ENCODE peak calls at places on chromosomes 7 and 10, in five cellular contexts. One of them, this sample, is unnamed.
A peak's percentile ranks its signal among the peaks of the same experiment; 100 is the strongest.

GRCh38 chr7:124171068-124171467 is 138.2 kb upstream of the TMEM229A start:
- DNase-seq in GM13977: no peak
- DNase-seq in posterior cingulate gyrus: peak; percentile 57
- DNase-seq in HuH-7.5: no peak
- DNase-seq in tibial artery: no peak
- DNase-seq in this sample: peak; percentile 55

GRCh38 chr7:80889525-80889924 is 29.3 kb downstream of the SEMA3C start:
- DNase-seq in GM13977: no peak
- DNase-seq in HuH-7.5: no peak
- DNase-seq in tibial artery: no peak
- DNase-seq in posterior cingulate gyrus: no peak
- DNase-seq in this sample: no peak

GRCh38 chr10:117373848-117374505 is 1.3 kb downstream of the PDZD8 start:
- DNase-seq in HuH-7.5: peak; percentile 18
- DNase-seq in GM13977: peak; percentile 43
- DNase-seq in posterior cingulate gyrus: peak; percentile 22
- DNase-seq in tibial artery: peak; percentile 60
- DNase-seq in this sample: no peak

GRCh38 chr7:110573862-110574528 is 516.9 kb upstream of the LRRN3 start:
- DNase-seq in GM13977: no peak
- DNase-seq in HuH-7.5: no peak
- DNase-seq in tibial artery: no peak
- DNase-seq in posterior cingulate gyrus: no peak
- DNase-seq in this sample: no peak

GRCh38 chr7:82167568-82168314 is 275.8 kb downstream of the CACNA2D1 start:
- DNase-seq in tibial artery: no peak
- DNase-seq in HuH-7.5: no peak
- DNase-seq in posterior cingulate gyrus: no peak
- DNase-seq in GM13977: no peak
- DNase-seq in this sample: no peak

GRCh38 chr10:43623351-43623750 is 17.1 kb downstream of the ZNF485 start:
- DNase-seq in posterior cingulate gyrus: no peak
- DNase-seq in tibial artery: no peak
- DNase-seq in GM13977: no peak
- DNase-seq in HuH-7.5: no peak
- DNase-seq in this sample: no peak

GRCh38 chr7:44079221-44080021 is 2.9 kb downstream of the POLM start:
- DNase-seq in tibial artery: no peak
- DNase-seq in GM13977: no peak
- DNase-seq in posterior cingulate gyrus: no peak
- DNase-seq in HuH-7.5: no peak
- DNase-seq in this sample: no peak

GRCh38 chr7:14071045-14071444 is 81.6 kb upstream of the ETV1 start:
- DNase-seq in posterior cingulate gyrus: no peak
- DNase-seq in GM13977: no peak
- DNase-seq in HuH-7.5: no peak
- DNase-seq in tibial artery: no peak
- DNase-seq in this sample: no peak

GRCh38 chr7:255721-256361 is 34.1 kb upstream of the FOXL3 start:
- DNase-seq in posterior cingulate gyrus: no peak
- DNase-seq in HuH-7.5: no peak
- DNase-seq in tibial artery: no peak
- DNase-seq in GM13977: no peak
- DNase-seq in this sample: no peak

GRCh38 chr10:132910901-132911711 is 31.3 kb downstream of the CFAP46 start:
- DNase-seq in posterior cingulate gyrus: no peak
- DNase-seq in HuH-7.5: no peak
- DNase-seq in tibial artery: no peak
- DNase-seq in GM13977: no peak
- DNase-seq in this sample: no peak

GRCh38 chr7:137882261-137882668 is 35.5 kb upstream of the DGKI start:
- DNase-seq in posterior cingulate gyrus: peak; percentile 14
- DNase-seq in GM13977: peak; percentile 70
- DNase-seq in tibial artery: no peak
- DNase-seq in HuH-7.5: no peak
- DNase-seq in this sample: no peak

GRCh38 chr10:46084321-46085165 is 38.5 kb upstream of the MSMB start:
- DNase-seq in GM13977: no peak
- DNase-seq in tibial artery: no peak
- DNase-seq in posterior cingulate gyrus: no peak
- DNase-seq in HuH-7.5: no peak
- DNase-seq in this sample: no peak

GRCh38 chr10:117514971-117515370 is 27.6 kb upstream of the EMX2 start:
- DNase-seq in HuH-7.5: no peak
- DNase-seq in tibial artery: no peak
- DNase-seq in GM13977: no peak
- DNase-seq in posterior cingulate gyrus: no peak
- DNase-seq in this sample: no peak

GRCh38 chr10:99233000-99233679 is 2.5 kb downstream of the HPSE2 start:
- DNase-seq in posterior cingulate gyrus: no peak
- DNase-seq in HuH-7.5: no peak
- DNase-seq in tibial artery: no peak
- DNase-seq in GM13977: peak; percentile 19
- DNase-seq in this sample: no peak

GRCh38 chr7:157978766-157979165 is 608.9 kb downstream of the PTPRN2 start:
- DNase-seq in GM13977: no peak
- DNase-seq in posterior cingulate gyrus: no peak
- DNase-seq in HuH-7.5: no peak
- DNase-seq in tibial artery: no peak
- DNase-seq in this sample: no peak

GRCh38 chr10:69413221-69413865 is 3.4 kb downstream of the TACR2 start:
- DNase-seq in tibial artery: peak; percentile 88
- DNase-seq in HuH-7.5: no peak
- DNase-seq in GM13977: peak; percentile 67
- DNase-seq in posterior cingulate gyrus: peak; percentile 71
- DNase-seq in this sample: peak; percentile 18

GRCh38 chr10:124264711-124265390 is 153.9 kb downstream of the OAT start:
- DNase-seq in tibial artery: no peak
- DNase-seq in posterior cingulate gyrus: no peak
- DNase-seq in HuH-7.5: no peak
- DNase-seq in GM13977: no peak
- DNase-seq in this sample: no peak

GRCh38 chr10:1420663-1421362 is 316.5 kb downstream of the ADARB2 start:
- DNase-seq in GM13977: peak; percentile 73
- DNase-seq in HuH-7.5: peak; percentile 54
- DNase-seq in posterior cingulate gyrus: peak; percentile 81
- DNase-seq in tibial artery: no peak
- DNase-seq in this sample: peak; percentile 45

GRCh38 chr10:3104251-3104918 is 37.0 kb downstream of the PFKP start:
- DNase-seq in posterior cingulate gyrus: peak; percentile 78
- DNase-seq in GM13977: no peak
- DNase-seq in tibial artery: no peak
- DNase-seq in HuH-7.5: no peak
- DNase-seq in this sample: peak; percentile 70

GRCh38 chr10:83122336-83122735 is 1017.0 kb upstream of the GHITM start:
- DNase-seq in posterior cingulate gyrus: no peak
- DNase-seq in tibial artery: no peak
- DNase-seq in HuH-7.5: no peak
- DNase-seq in GM13977: no peak
- DNase-seq in this sample: no peak

GRCh38 chr10:131702521-131703356 is 198.1 kb upstream of the PPP2R2D start:
- DNase-seq in HuH-7.5: no peak
- DNase-seq in GM13977: no peak
- DNase-seq in posterior cingulate gyrus: no peak
- DNase-seq in tibial artery: no peak
- DNase-seq in this sample: no peak

GRCh38 chr7:147952918-147953317 is 637.6 kb upstream of the C7orf33 start:
- DNase-seq in tibial artery: no peak
- DNase-seq in HuH-7.5: no peak
- DNase-seq in posterior cingulate gyrus: no peak
- DNase-seq in GM13977: no peak
- DNase-seq in this sample: no peak

GRCh38 chr7:1673581-1674102 is 3.6 kb downstream of the ELFN1 start:
- DNase-seq in HuH-7.5: no peak
- DNase-seq in posterior cingulate gyrus: no peak
- DNase-seq in GM13977: no peak
- DNase-seq in tibial artery: no peak
- DNase-seq in this sample: no peak

GRCh38 chr7:78530351-78530750 is 731.8 kb downstream of the PHTF2 start:
- DNase-seq in tibial artery: no peak
- DNase-seq in GM13977: no peak
- DNase-seq in HuH-7.5: no peak
- DNase-seq in posterior cingulate gyrus: no peak
- DNase-seq in this sample: peak; percentile 90

GRCh38 chr7:70893985-70894722 is 237.8 kb upstream of the GALNT17 start:
- DNase-seq in posterior cingulate gyrus: no peak
- DNase-seq in tibial artery: no peak
- DNase-seq in HuH-7.5: no peak
- DNase-seq in GM13977: no peak
- DNase-seq in this sample: no peak

GRCh38 chr10:132647424-132647823 is 109.8 kb downstream of the INPP5A start:
- DNase-seq in tibial artery: no peak
- DNase-seq in HuH-7.5: no peak
- DNase-seq in GM13977: no peak
- DNase-seq in posterior cingulate gyrus: no peak
- DNase-seq in this sample: no peak

GRCh38 chr10:67772894-67773511 is 65.0 kb downstream of the DNAJC12 start:
- DNase-seq in tibial artery: no peak
- DNase-seq in GM13977: peak; percentile 67
- DNase-seq in HuH-7.5: no peak
- DNase-seq in posterior cingulate gyrus: no peak
- DNase-seq in this sample: no peak

GRCh38 chr7:33155811-33156210 is 26.4 kb downstream of the BBS9 start:
- DNase-seq in tibial artery: no peak
- DNase-seq in posterior cingulate gyrus: no peak
- DNase-seq in GM13977: no peak
- DNase-seq in HuH-7.5: no peak
- DNase-seq in this sample: no peak

GRCh38 chr10:80535671-80536360 is 1.9 kb upstream of the SH2D4B start:
- DNase-seq in HuH-7.5: no peak
- DNase-seq in posterior cingulate gyrus: no peak
- DNase-seq in tibial artery: no peak
- DNase-seq in GM13977: peak; percentile 88
- DNase-seq in this sample: no peak

GRCh38 chr10:124568858-124569622 is 107.4 kb downstream of the LHPP start:
- DNase-seq in HuH-7.5: no peak
- DNase-seq in tibial artery: no peak
- DNase-seq in posterior cingulate gyrus: no peak
- DNase-seq in GM13977: no peak
- DNase-seq in this sample: no peak

GRCh38 chr10:8037199-8037801 is 17.2 kb upstream of the GATA3 start:
- DNase-seq in posterior cingulate gyrus: no peak
- DNase-seq in HuH-7.5: no peak
- DNase-seq in tibial artery: peak; percentile 17
- DNase-seq in GM13977: no peak
- DNase-seq in this sample: no peak

GRCh38 chr7:41825927-41826480 is 123.1 kb upstream of the INHBA start:
- DNase-seq in posterior cingulate gyrus: no peak
- DNase-seq in GM13977: no peak
- DNase-seq in HuH-7.5: no peak
- DNase-seq in tibial artery: no peak
- DNase-seq in this sample: no peak